ENCODE peak calls at places on chromosomes 11 and 22, in four cellular contexts. J, S, B and N are unnamed samples.

GRCh38 chr11:74020537-74020936 is 11.7 kb upstream of the UCP3 start:
- DNase-seq in J (no peak), S (no peak), B (no peak), N (no peak)

GRCh38 chr11:64490562-64491216 is 100.3 kb upstream of the SLC22A12 start:
- DNase-seq in J (no peak), S (no peak), B (no peak), N (no peak)

GRCh38 chr11:75164318-75164827 is 13.5 kb downstream of the SLCO2B1 start:
- DNase-seq in J (no peak), S (no peak), B (no peak), N (peak; percentile 38)

GRCh38 chr11:47433157-47433556 is 6.9 kb upstream of the PSMC3 start:
- DNase-seq in J (no peak), S (no peak), B (no peak), N (no peak)

GRCh38 chr11:130313383-130314183 is 1.1 kb downstream of the ZBTB44 start:
- DNase-seq in J (no peak), S (no peak), B (no peak), N (no peak)

GRCh38 chr11:43819926-43820325 is 60.7 kb upstream of the ALKBH3 start:
- DNase-seq in J (no peak), S (peak; percentile 28), B (no peak), N (no peak)

GRCh38 chr11:130403301-130403804 is 25.1 kb downstream of the ADAMTS8 start:
- DNase-seq in J (no peak), S (peak; percentile 25), B (no peak), N (no peak)

GRCh38 chr11:124115782-124116616 is 749 bp downstream of the VWA5A start:
- DNase-seq in J (no peak), S (peak; percentile 15), B (peak; percentile 15), N (no peak)

GRCh38 chr11:74627381-74627780 is 35.0 kb downstream of the POLD3 start:
- DNase-seq in J (no peak), S (no peak), B (no peak), N (no peak)

GRCh38 chr11:61545341-61545740 is 35.5 kb downstream of the SYT7 start:
- DNase-seq in J (no peak), S (no peak), B (peak; percentile 76), N (no peak)

GRCh38 chr11:29125621-29126020 is 891.2 kb downstream of the KCNA4 start:
- DNase-seq in J (no peak), S (no peak), B (no peak), N (no peak)

GRCh38 chr22:21641795-21642583 is at the start of gene SDF2L1:
- DNase-seq in J (peak; percentile 98), S (peak; percentile 90), B (peak; percentile 98), N (peak; percentile 98)
- TF ChIP-seq CTCF in J (no peak), S (no peak), B (peak; percentile 1), N (peak; percentile 57)

GRCh38 chr11:95968585-95968984 is 44.7 kb upstream of the MTMR2 start:
- DNase-seq in J (no peak), S (no peak), B (no peak), N (no peak)
- TF ChIP-seq CTCF in J (no peak), S (peak; percentile 28), B (peak; percentile 47), N (no peak)

GRCh38 chr11:70233511-70233919 is 30.4 kb downstream of the FADD start:
- DNase-seq in J (peak; percentile 68), S (peak; percentile 95), B (no peak), N (no peak)

GRCh38 chr11:70230840-70231710 is 28.0 kb downstream of the FADD start:
- DNase-seq in J (no peak), S (no peak), B (no peak), N (no peak)

GRCh38 chr11:70233962-70234361 is 30.9 kb downstream of the FADD start:
- DNase-seq in J (no peak), S (no peak), B (no peak), N (no peak)

GRCh38 chr11:70230151-70230839 is 27.2 kb downstream of the FADD start:
- DNase-seq in J (no peak), S (no peak), B (no peak), N (no peak)

DNA sequence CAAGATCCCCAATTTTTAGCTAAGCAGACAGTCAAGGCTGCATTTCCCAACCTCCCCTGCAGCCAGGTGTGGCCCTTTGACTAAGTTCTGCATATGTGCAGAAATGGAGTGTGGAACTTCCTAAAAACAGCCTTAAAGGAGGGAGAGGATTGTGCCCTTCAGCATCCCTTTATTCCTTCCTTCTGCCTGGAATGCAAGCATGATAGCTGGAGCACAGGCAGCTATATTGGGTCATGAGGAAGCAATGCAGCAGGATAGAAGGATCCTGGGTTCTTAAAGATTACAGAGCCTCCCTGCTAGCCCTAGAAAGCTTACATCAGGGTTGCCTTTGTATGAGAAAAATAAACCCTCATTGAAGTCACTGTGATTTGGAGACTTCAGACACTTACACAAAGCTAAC is 29.9 kb downstream of the FADD start:
- DNase-seq in J (no peak), S (no peak), B (no peak), N (no peak)
- TF ChIP-seq CTCF in J (no peak), S (no peak), B (no peak), N (no peak)

GRCh38 chr11:134393638-134394037 is 18.4 kb downstream of the B3GAT1 start:
- DNase-seq in J (no peak), S (no peak), B (peak; percentile 81), N (no peak)
- TF ChIP-seq CTCF in J (no peak), S (no peak), B (no peak), N (peak; percentile 37)

GRCh38 chr11:71106671-71107070 is 145.7 kb downstream of the SHANK2 start:
- DNase-seq in J (peak; percentile 38), S (no peak), B (no peak), N (no peak)
- TF ChIP-seq CTCF in J (no peak), S (no peak), B (no peak), N (no peak)

GRCh38 chr11:115008774-115009173 is 330.4 kb downstream of the NXPE2 start:
- DNase-seq in J (no peak), S (no peak), B (no peak), N (no peak)

GRCh38 chr11:115007851-115008250 is 329.5 kb downstream of the NXPE2 start:
- DNase-seq in J (no peak), S (no peak), B (no peak), N (no peak)

DNA sequence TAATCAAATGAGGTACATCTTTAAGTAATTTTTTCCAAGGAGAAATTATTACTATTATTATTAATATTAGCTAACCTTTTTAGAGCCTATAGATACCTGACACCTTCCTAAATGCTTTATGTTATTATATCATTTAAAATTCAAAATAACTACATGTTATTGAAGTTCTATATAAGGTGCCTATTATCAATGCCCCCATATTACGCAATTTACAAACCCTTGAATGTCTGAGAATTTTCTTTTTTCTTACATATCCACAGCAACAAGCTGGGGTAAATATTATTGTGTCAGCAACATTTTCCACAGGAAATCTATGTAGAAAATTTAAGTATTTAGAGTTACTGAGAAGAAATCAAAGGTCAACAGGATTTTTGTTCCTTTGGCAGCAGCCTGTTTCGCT is 327.3 kb downstream of the NXPE2 start:
- DNase-seq in J (no peak), S (no peak), B (no peak), N (no peak)
- TF ChIP-seq CTCF in J (no peak), S (no peak), B (no peak), N (no peak)